ENCODE peak calls at places on chromosomes 1 and 21, in nine cellular contexts. One of them, this sample, is unnamed.

GRCh38 chr1:216900116-216900620 is 176.9 kb upstream of the ESRRG start:
- DNase-seq in psoas muscle: no peak
- DNase-seq in kidney: no peak
- DNase-seq in lung: no peak
- DNase-seq in heart right ventricle: no peak
- DNase-seq in fibroblast of mammary gland: no peak
- DNase-seq in lower leg skin: no peak
- DNase-seq in body of pancreas: no peak
- DNase-seq in left ventricle myocardium inferior: no peak
- DNase-seq in this sample: no peak

GRCh38 chr1:29544406-29544805 is 308.1 kb downstream of the PTPRU start:
- DNase-seq in psoas muscle: no peak
- DNase-seq in kidney: no peak
- DNase-seq in lung: no peak
- DNase-seq in heart right ventricle: no peak
- DNase-seq in fibroblast of mammary gland: no peak
- DNase-seq in lower leg skin: peak; percentile 58
- DNase-seq in body of pancreas: no peak
- DNase-seq in left ventricle myocardium inferior: no peak
- DNase-seq in this sample: no peak

GRCh38 chr1:178282949-178283367 is 189.1 kb downstream of the RASAL2 start:
- DNase-seq in psoas muscle: no peak
- DNase-seq in kidney: no peak
- DNase-seq in lung: no peak
- DNase-seq in heart right ventricle: no peak
- DNase-seq in fibroblast of mammary gland: peak; percentile 84
- DNase-seq in lower leg skin: no peak
- DNase-seq in body of pancreas: no peak
- DNase-seq in left ventricle myocardium inferior: no peak
- DNase-seq in this sample: no peak

GRCh38 chr1:97412737-97413136 is 508.1 kb downstream of the DPYD start:
- DNase-seq in psoas muscle: no peak
- DNase-seq in kidney: no peak
- DNase-seq in lung: no peak
- DNase-seq in heart right ventricle: no peak
- DNase-seq in fibroblast of mammary gland: no peak
- DNase-seq in lower leg skin: no peak
- DNase-seq in body of pancreas: no peak
- DNase-seq in left ventricle myocardium inferior: no peak
- DNase-seq in this sample: no peak

GRCh38 chr1:155069551-155070391 is 6.2 kb downstream of the EFNA4 start:
- DNase-seq in psoas muscle: no peak
- DNase-seq in kidney: no peak
- DNase-seq in lung: no peak
- DNase-seq in heart right ventricle: no peak
- DNase-seq in fibroblast of mammary gland: no peak
- DNase-seq in lower leg skin: no peak
- DNase-seq in body of pancreas: no peak
- DNase-seq in left ventricle myocardium inferior: no peak
- DNase-seq in this sample: no peak

GRCh38 chr1:220511183-220511582 is 16.8 kb upstream of the MARK1 start:
- DNase-seq in psoas muscle: no peak
- DNase-seq in kidney: no peak
- DNase-seq in lung: no peak
- DNase-seq in heart right ventricle: no peak
- DNase-seq in fibroblast of mammary gland: no peak
- DNase-seq in lower leg skin: no peak
- DNase-seq in body of pancreas: no peak
- DNase-seq in left ventricle myocardium inferior: no peak
- DNase-seq in this sample: no peak

GRCh38 chr1:7495894-7496293 is 275.2 kb upstream of the VAMP3 start:
- DNase-seq in psoas muscle: no peak
- DNase-seq in kidney: no peak
- DNase-seq in lung: no peak
- DNase-seq in heart right ventricle: no peak
- DNase-seq in fibroblast of mammary gland: no peak
- DNase-seq in lower leg skin: no peak
- DNase-seq in body of pancreas: no peak
- DNase-seq in left ventricle myocardium inferior: no peak
- DNase-seq in this sample: no peak

GRCh38 chr1:56788588-56788987 is 30.6 kb downstream of the FYB2 start:
- DNase-seq in psoas muscle: no peak
- DNase-seq in kidney: peak; percentile 72
- DNase-seq in lung: peak; percentile 40
- DNase-seq in heart right ventricle: peak; percentile 49
- DNase-seq in fibroblast of mammary gland: no peak
- DNase-seq in lower leg skin: no peak
- DNase-seq in body of pancreas: peak; percentile 75
- DNase-seq in left ventricle myocardium inferior: peak; percentile 47
- DNase-seq in this sample: peak; percentile 87

GRCh38 chr1:244118087-244118761 is 67.1 kb downstream of the ZBTB18 start:
- DNase-seq in psoas muscle: no peak
- DNase-seq in kidney: no peak
- DNase-seq in lung: no peak
- DNase-seq in heart right ventricle: no peak
- DNase-seq in fibroblast of mammary gland: no peak
- DNase-seq in lower leg skin: no peak
- DNase-seq in body of pancreas: no peak
- DNase-seq in left ventricle myocardium inferior: no peak
- DNase-seq in this sample: no peak

GRCh38 chr1:59689741-59690140 is 125.0 kb upstream of the HOOK1 start:
- DNase-seq in psoas muscle: no peak
- DNase-seq in kidney: no peak
- DNase-seq in lung: no peak
- DNase-seq in heart right ventricle: no peak
- DNase-seq in fibroblast of mammary gland: no peak
- DNase-seq in lower leg skin: no peak
- DNase-seq in body of pancreas: no peak
- DNase-seq in left ventricle myocardium inferior: no peak
- DNase-seq in this sample: no peak

GRCh38 chr21:41366522-41367151 is 4.8 kb downstream of the MX2 start:
- DNase-seq in psoas muscle: peak; percentile 41
- DNase-seq in kidney: no peak
- DNase-seq in lung: peak; percentile 62
- DNase-seq in heart right ventricle: no peak
- DNase-seq in fibroblast of mammary gland: peak; percentile 94
- DNase-seq in lower leg skin: peak; percentile 88
- DNase-seq in body of pancreas: peak; percentile 80
- DNase-seq in left ventricle myocardium inferior: no peak
- DNase-seq in this sample: peak; percentile 64

GRCh38 chr1:74205236-74205635 is 7.2 kb downstream of the FPGT start:
- DNase-seq in psoas muscle: no peak
- DNase-seq in kidney: no peak
- DNase-seq in lung: no peak
- DNase-seq in heart right ventricle: no peak
- DNase-seq in fibroblast of mammary gland: no peak
- DNase-seq in lower leg skin: no peak
- DNase-seq in body of pancreas: no peak
- DNase-seq in left ventricle myocardium inferior: no peak
- DNase-seq in this sample: no peak

GRCh38 chr1:81071072-81071858 is 729.5 kb upstream of the ADGRL2 start:
- DNase-seq in psoas muscle: no peak
- DNase-seq in kidney: no peak
- DNase-seq in lung: no peak
- DNase-seq in heart right ventricle: no peak
- DNase-seq in fibroblast of mammary gland: no peak
- DNase-seq in lower leg skin: no peak
- DNase-seq in body of pancreas: no peak
- DNase-seq in left ventricle myocardium inferior: no peak
- DNase-seq in this sample: no peak

GRCh38 chr1:176051902-176052518 is 155.1 kb downstream of the COP1 start:
- DNase-seq in psoas muscle: no peak
- DNase-seq in kidney: no peak
- DNase-seq in lung: no peak
- DNase-seq in heart right ventricle: no peak
- DNase-seq in fibroblast of mammary gland: peak; percentile 10
- DNase-seq in lower leg skin: no peak
- DNase-seq in body of pancreas: no peak
- DNase-seq in left ventricle myocardium inferior: no peak
- DNase-seq in this sample: no peak

GRCh38 chr1:161506336-161507223 is 1.3 kb downstream of the FCGR2A start:
- DNase-seq in psoas muscle: no peak
- DNase-seq in kidney: no peak
- DNase-seq in lung: peak; percentile 66
- DNase-seq in heart right ventricle: peak; percentile 16
- DNase-seq in fibroblast of mammary gland: peak; percentile 70
- DNase-seq in lower leg skin: peak; percentile 86
- DNase-seq in body of pancreas: peak; percentile 61
- DNase-seq in left ventricle myocardium inferior: peak; percentile 25
- DNase-seq in this sample: no peak

GRCh38 chr21:15725949-15726348 is 3.8 kb upstream of the USP25 start:
- DNase-seq in psoas muscle: no peak
- DNase-seq in kidney: no peak
- DNase-seq in lung: no peak
- DNase-seq in heart right ventricle: no peak
- DNase-seq in fibroblast of mammary gland: no peak
- DNase-seq in lower leg skin: no peak
- DNase-seq in body of pancreas: no peak
- DNase-seq in left ventricle myocardium inferior: no peak
- DNase-seq in this sample: no peak

GRCh38 chr1:172345077-172345476 is 75.4 kb upstream of the C1orf105 start:
- DNase-seq in psoas muscle: no peak
- DNase-seq in kidney: no peak
- DNase-seq in lung: no peak
- DNase-seq in heart right ventricle: no peak
- DNase-seq in fibroblast of mammary gland: no peak
- DNase-seq in lower leg skin: no peak
- DNase-seq in body of pancreas: no peak
- DNase-seq in left ventricle myocardium inferior: no peak
- DNase-seq in this sample: no peak

GRCh38 chr1:235050911-235051360 is 77.7 kb downstream of the TOMM20 start:
- DNase-seq in psoas muscle: no peak
- DNase-seq in kidney: peak; percentile 81
- DNase-seq in lung: no peak
- DNase-seq in heart right ventricle: peak; percentile 56
- DNase-seq in fibroblast of mammary gland: peak; percentile 91
- DNase-seq in lower leg skin: no peak
- DNase-seq in body of pancreas: peak; percentile 27
- DNase-seq in left ventricle myocardium inferior: peak; percentile 49
- DNase-seq in this sample: no peak

GRCh38 chr1:227793948-227794812 is 21.3 kb upstream of the PRSS38 start:
- DNase-seq in psoas muscle: peak; percentile 73
- DNase-seq in kidney: peak; percentile 73
- DNase-seq in lung: peak; percentile 52
- DNase-seq in heart right ventricle: peak; percentile 54
- DNase-seq in fibroblast of mammary gland: peak; percentile 93
- DNase-seq in lower leg skin: peak; percentile 89
- DNase-seq in body of pancreas: peak; percentile 28
- DNase-seq in left ventricle myocardium inferior: peak; percentile 74
- DNase-seq in this sample: no peak
- H3K4me3 ChIP-seq in psoas muscle: no peak overlapping the region
- H3K4me3 ChIP-seq in kidney: no peak overlapping the region
- H3K4me3 ChIP-seq in lung: no peak overlapping the region
- H3K4me3 ChIP-seq in heart right ventricle: no peak overlapping the region
- H3K4me3 ChIP-seq in fibroblast of mammary gland: peak overlapping the region; percentile 15
- H3K4me3 ChIP-seq in lower leg skin: no peak overlapping the region
- H3K4me3 ChIP-seq in body of pancreas: no peak overlapping the region
- H3K4me3 ChIP-seq in left ventricle myocardium inferior: no peak overlapping the region
- H3K4me3 ChIP-seq in this sample: no peak overlapping the region

DNA sequence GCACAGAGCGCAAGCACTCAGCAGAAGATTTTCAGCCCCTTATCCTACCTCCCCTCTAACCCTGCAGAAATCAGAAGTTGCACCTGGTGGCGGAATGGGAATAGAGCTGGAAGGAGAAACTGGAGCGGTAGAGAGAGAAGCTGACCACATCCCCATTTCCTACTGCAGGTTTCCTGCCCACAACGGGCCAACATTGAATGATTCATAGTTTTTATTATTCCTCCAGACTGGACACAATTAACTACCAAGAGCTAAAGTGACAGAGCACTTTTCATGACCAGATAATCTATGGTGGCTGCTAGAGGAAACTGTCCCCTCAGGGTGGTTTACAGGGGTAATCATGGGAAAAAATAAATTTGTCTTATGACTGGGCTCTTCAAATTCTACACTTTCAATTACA is 21.3 kb upstream of the LRRC8D start:
- DNase-seq in psoas muscle: no peak
- DNase-seq in kidney: no peak
- DNase-seq in lung: no peak
- DNase-seq in heart right ventricle: no peak
- DNase-seq in fibroblast of mammary gland: no peak
- DNase-seq in lower leg skin: no peak
- DNase-seq in body of pancreas: no peak
- DNase-seq in left ventricle myocardium inferior: no peak
- DNase-seq in this sample: no peak
- H3K4me3 ChIP-seq in psoas muscle: no peak overlapping the region
- H3K4me3 ChIP-seq in kidney: no peak overlapping the region
- H3K4me3 ChIP-seq in lung: no peak overlapping the region
- H3K4me3 ChIP-seq in heart right ventricle: no peak overlapping the region
- H3K4me3 ChIP-seq in fibroblast of mammary gland: no peak overlapping the region
- H3K4me3 ChIP-seq in lower leg skin: no peak overlapping the region
- H3K4me3 ChIP-seq in body of pancreas: no peak overlapping the region
- H3K4me3 ChIP-seq in left ventricle myocardium inferior: no peak overlapping the region
- H3K4me3 ChIP-seq in this sample: no peak overlapping the region

GRCh38 chr1:210949489-210949888 is 184.5 kb downstream of the KCNH1 start:
- DNase-seq in psoas muscle: no peak
- DNase-seq in kidney: no peak
- DNase-seq in lung: no peak
- DNase-seq in heart right ventricle: no peak
- DNase-seq in fibroblast of mammary gland: no peak
- DNase-seq in lower leg skin: no peak
- DNase-seq in body of pancreas: no peak
- DNase-seq in left ventricle myocardium inferior: no peak
- DNase-seq in this sample: no peak
- H3K4me3 ChIP-seq in psoas muscle: no peak overlapping the region
- H3K4me3 ChIP-seq in kidney: no peak overlapping the region
- H3K4me3 ChIP-seq in lung: no peak overlapping the region
- H3K4me3 ChIP-seq in heart right ventricle: no peak overlapping the region
- H3K4me3 ChIP-seq in fibroblast of mammary gland: no peak overlapping the region
- H3K4me3 ChIP-seq in lower leg skin: no peak overlapping the region
- H3K4me3 ChIP-seq in body of pancreas: no peak overlapping the region
- H3K4me3 ChIP-seq in left ventricle myocardium inferior: no peak overlapping the region
- H3K4me3 ChIP-seq in this sample: no peak overlapping the region

GRCh38 chr1:198672124-198672523 is 33.3 kb downstream of the PTPRC start:
- DNase-seq in psoas muscle: no peak
- DNase-seq in kidney: no peak
- DNase-seq in lung: no peak
- DNase-seq in heart right ventricle: no peak
- DNase-seq in fibroblast of mammary gland: no peak
- DNase-seq in lower leg skin: no peak
- DNase-seq in body of pancreas: no peak
- DNase-seq in left ventricle myocardium inferior: no peak
- DNase-seq in this sample: no peak

GRCh38 chr1:198669023-198669698 is 30.3 kb downstream of the PTPRC start:
- DNase-seq in psoas muscle: no peak
- DNase-seq in kidney: no peak
- DNase-seq in lung: no peak
- DNase-seq in heart right ventricle: no peak
- DNase-seq in fibroblast of mammary gland: peak; percentile 90
- DNase-seq in lower leg skin: no peak
- DNase-seq in body of pancreas: no peak
- DNase-seq in left ventricle myocardium inferior: no peak
- DNase-seq in this sample: no peak

GRCh38 chr1:198671136-198671535 is 32.3 kb downstream of the PTPRC start:
- DNase-seq in psoas muscle: no peak
- DNase-seq in kidney: no peak
- DNase-seq in lung: no peak
- DNase-seq in heart right ventricle: no peak
- DNase-seq in fibroblast of mammary gland: no peak
- DNase-seq in lower leg skin: no peak
- DNase-seq in body of pancreas: no peak
- DNase-seq in left ventricle myocardium inferior: no peak
- DNase-seq in this sample: no peak

GRCh38 chr1:198667796-198668195 is 29.0 kb downstream of the PTPRC start:
- DNase-seq in psoas muscle: no peak
- DNase-seq in kidney: no peak
- DNase-seq in lung: no peak
- DNase-seq in heart right ventricle: no peak
- DNase-seq in fibroblast of mammary gland: peak; percentile 21
- DNase-seq in lower leg skin: no peak
- DNase-seq in body of pancreas: no peak
- DNase-seq in left ventricle myocardium inferior: no peak
- DNase-seq in this sample: no peak

GRCh38 chr1:198669771-198670170 is 30.9 kb downstream of the PTPRC start:
- DNase-seq in psoas muscle: no peak
- DNase-seq in kidney: no peak
- DNase-seq in lung: no peak
- DNase-seq in heart right ventricle: no peak
- DNase-seq in fibroblast of mammary gland: no peak
- DNase-seq in lower leg skin: no peak
- DNase-seq in body of pancreas: no peak
- DNase-seq in left ventricle myocardium inferior: no peak
- DNase-seq in this sample: no peak
- H3K4me3 ChIP-seq in psoas muscle: no peak overlapping the region
- H3K4me3 ChIP-seq in kidney: no peak overlapping the region
- H3K4me3 ChIP-seq in lung: no peak overlapping the region
- H3K4me3 ChIP-seq in heart right ventricle: no peak overlapping the region
- H3K4me3 ChIP-seq in fibroblast of mammary gland: no peak overlapping the region
- H3K4me3 ChIP-seq in lower leg skin: no peak overlapping the region
- H3K4me3 ChIP-seq in body of pancreas: no peak overlapping the region
- H3K4me3 ChIP-seq in left ventricle myocardium inferior: no peak overlapping the region
- H3K4me3 ChIP-seq in this sample: no peak overlapping the region